ENCODE peak calls at places on chromosome 15, in six cellular contexts. C is HTR-8/SVneo; J is GM23248; Q is cardiac fibroblast; X is activated effector memory CD4-positive, alpha-beta T cell treated with anti-CD3 and anti-CD28 coated beads, Interleukin-2, amount 50 U/mL, for 16 hours; N is stimulated activated naive CD8-positive, alpha-beta T cell treated with anti-CD3 and anti-CD28 coated beads, Interleukin-15, Interleukin-2, amounts not matched to agents 100 U/mL and 50 U/mL, for 24 hours. T is an unnamed sample.

GRCh38 chr15:40095381-40096093 is 13.1 kb downstream of the BMF start:
- DNase-seq in C (no peak), J (no peak), Q (no peak), X (no peak), N (no peak), T (no peak)

GRCh38 chr15:69160976-69161877 is 792 bp downstream of the GLCE start:
- DNase-seq in C (peak; percentile 38), J (peak; percentile 56), Q (peak; percentile 45), X (peak; percentile 67), N (peak; percentile 41), T (peak; percentile 2)

GRCh38 chr15:48089664-48090063 is 31.1 kb upstream of the SLC24A5 start:
- DNase-seq in C (no peak), J (no peak), Q (no peak), X (no peak), N (no peak), T (no peak)

GRCh38 chr15:42085236-42085605 is 9.1 kb downstream of the PLA2G4D start:
- DNase-seq in C (no peak), J (no peak), Q (no peak), X (peak; percentile 37), N (no peak), T (no peak)

GRCh38 chr15:62362608-62363007 is 197.5 kb upstream of the C2CD4B start:
- DNase-seq in C (no peak), J (peak; percentile 95), Q (peak; percentile 81), X (no peak), N (no peak), T (no peak)

GRCh38 chr15:88243895-88244787 is 12.4 kb downstream of the NTRK3 start:
- DNase-seq in C (peak; percentile 29), J (peak; percentile 48), Q (peak; percentile 51), X (no peak), N (peak; percentile 32), T (no peak)

GRCh38 chr15:96183927-96184266 is 146.6 kb upstream of the NR2F2 start:
- DNase-seq in C (no peak), J (no peak), Q (no peak), X (no peak), N (no peak), T (no peak)

GRCh38 chr15:90744759-90745402 is 27.7 kb downstream of the BLM start:
- DNase-seq in C (no peak), J (peak; percentile 4), Q (no peak), X (no peak), N (no peak), T (no peak)

GRCh38 chr15:62647195-62647865 is 395.2 kb upstream of the TPM1 start:
- DNase-seq in C (peak; percentile 80), J (peak; percentile 78), Q (peak; percentile 55), X (no peak), N (no peak), T (no peak)

GRCh38 chr15:29451201-29451781 is 181.7 kb upstream of the NSMCE3 start:
- DNase-seq in C (no peak), J (no peak), Q (no peak), X (no peak), N (no peak), T (no peak)

GRCh38 chr15:64182859-64183258 is 20.0 kb upstream of the PPIB start:
- DNase-seq in C (no peak), J (no peak), Q (no peak), X (no peak), N (no peak), T (no peak)